ENCODE peak calls at places on chromosomes 3 and 15, in five cellular contexts. N, X, O, K and P are unnamed samples.

GRCh38 chr3:149879872-149880271 is 66.9 kb downstream of the RNF13 start:
- DNase-seq in K (peak; percentile 34), X (peak; percentile 2), O (peak; percentile 31), N (peak; percentile 78), P (peak; percentile 10)

GRCh38 chr15:87873501-87873900 is 383.0 kb downstream of the NTRK3 start:
- DNase-seq in X (no peak), O (peak; percentile 7), N (no peak), K (no peak), P (no peak)

GRCh38 chr3:108324177-108324576 is 27.8 kb downstream of the HHLA2 start:
- DNase-seq in K (no peak), N (no peak), O (no peak), X (no peak), P (no peak)

GRCh38 chr3:161171639-161172552 is 49.2 kb upstream of the NMD3 start:
- DNase-seq in K (no peak), X (no peak), O (no peak), N (no peak), P (no peak)

GRCh38 chr3:172283848-172284357 is 164.4 kb downstream of the GHSR start:
- DNase-seq in O (no peak), X (no peak), N (no peak), K (no peak), P (no peak)

GRCh38 chr15:74541494-74542191 is 623 bp downstream of the ARID3B start:
- DNase-seq in N (peak; percentile 30), K (peak; percentile 30), X (peak; percentile 42), O (peak; percentile 35), P (peak; percentile 80)

GRCh38 chr3:4744405-4745239 is 234.6 kb upstream of the BHLHE40 start:
- DNase-seq in O (no peak), K (no peak), X (no peak), N (no peak), P (no peak)

GRCh38 chr3:128726691-128727031 is 678 bp downstream of the RAB7A start:
- DNase-seq in N (peak; percentile 46), O (peak; percentile 54), K (peak; percentile 61), X (no peak), P (no peak)

GRCh38 chr3:10783360-10784346 is 32.4 kb upstream of the SLC6A11 start:
- DNase-seq in N (peak; percentile 17), O (peak; percentile 19), X (no peak), K (no peak), P (no peak)

GRCh38 chr15:39998511-39998910 is 40.5 kb downstream of the SRP14 start:
- DNase-seq in N (no peak), O (no peak), K (no peak), X (no peak), P (no peak)

GRCh38 chr15:88843334-88843733 is 40.1 kb downstream of the ACAN start:
- DNase-seq in X (no peak), O (no peak), N (no peak), K (no peak), P (no peak)

GRCh38 chr3:41352526-41352925 is 153.2 kb downstream of the CTNNB1 start:
- DNase-seq in O (no peak), K (no peak), N (no peak), X (no peak), P (no peak)

GRCh38 chr15:68989876-68990754 is 24.4 kb upstream of the NOX5 start:
- DNase-seq in X (no peak), N (no peak), K (no peak), O (no peak), P (no peak)

GRCh38 chr15:27183182-27183581 is 212.2 kb downstream of the GABRG3 start:
- DNase-seq in O (no peak), K (no peak), N (no peak), X (no peak), P (no peak)

GRCh38 chr3:189260556-189261493 is 89.1 kb downstream of the TPRG1 start:
- DNase-seq in N (no peak), X (no peak), K (no peak), O (peak; percentile 22), P (no peak)

GRCh38 chr3:146335386-146335785 is 84.5 kb upstream of the PLSCR4 start:
- DNase-seq in N (no peak), K (no peak), X (no peak), O (no peak), P (no peak)

GRCh38 chr15:74616020-74616939 is 644 bp downstream of the CLK3 start:
- DNase-seq in K (peak; percentile 87), X (no peak), O (peak; percentile 60), N (peak; percentile 68), P (peak; percentile 41)

GRCh38 chr3:49998326-49998725 is 58.4 kb downstream of the RBM6 start:
- DNase-seq in K (no peak), N (no peak), X (no peak), O (peak; percentile 32), P (no peak)

GRCh38 chr3:168030488-168031054 is 65.2 kb downstream of the GOLIM4 start:
- DNase-seq in K (no peak), O (no peak), N (no peak), X (no peak), P (no peak)